ENCODE peak calls at places on chromosomes 16 and 17, in eight cellular contexts. O is fibroblast of lung; K is NCI-H1105 treated with DMSO at 0.1 percent for 48 hours; L is lower lobe of right lung; G is body of pancreas; D is CD8-positive, alpha-beta T cell; U is left colon; E is RCC 7860. S is an unnamed sample.

GRCh38 chr16:22225060-22225459 is 19.0 kb downstream of the EEF2K start:
- DNase-seq in O (no peak), K (no peak), L (peak), G (no peak), D (no peak), U (no peak), E (no peak), S (no peak)

GRCh38 chr17:79695293-79696158 is 35.2 kb upstream of the ENPP7 start:
- DNase-seq in O (peak), K (no peak), L (no peak), G (peak), D (no peak), U (no peak), E (no peak), S (peak)

GRCh38 chr17:51189162-51189561 is 23.0 kb downstream of the NME2 start:
- DNase-seq in O (no peak), K (no peak), L (no peak), G (no peak), D (no peak), U (no peak), E (no peak), S (no peak)

GRCh38 chr17:32341141-32341856 is 674 bp downstream of the C17orf75 start:
- DNase-seq in O (peak), K (peak), L (no peak), G (no peak), D (peak), U (no peak), E (peak), S (peak)

GRCh38 chr16:15509593-15510520 is 75.5 kb downstream of the BMERB1 start:
- DNase-seq in O (peak), K (no peak), L (no peak), G (no peak), D (no peak), U (no peak), E (peak), S (no peak)

GRCh38 chr17:6603746-6604325 is 36.7 kb downstream of the KIAA0753 start:
- DNase-seq in O (no peak), K (peak), L (no peak), G (peak), D (no peak), U (no peak), E (no peak), S (no peak)

GRCh38 chr16:50594332-50595260 is 46.4 kb downstream of the NKD1 start:
- DNase-seq in O (no peak), K (no peak), L (no peak), G (no peak), D (no peak), U (no peak), E (no peak), S (no peak)

GRCh38 chr16:50611332-50611934 is 63.2 kb downstream of the NKD1 start:
- DNase-seq in O (peak), K (no peak), L (no peak), G (no peak), D (no peak), U (no peak), E (no peak), S (no peak)

GRCh38 chr16:70444249-70445063 is 5.6 kb upstream of the ST3GAL2 start:
- DNase-seq in O (no peak), K (no peak), L (no peak), G (no peak), D (no peak), U (peak), E (no peak), S (no peak)